ENCODE peak calls at places on chromosomes 7 and 10, in seven cellular contexts. E, B, D, F, O, W and I are unnamed samples.
A peak's percentile ranks its signal among the peaks of the same experiment; 100 is the strongest.

GRCh38 chr7:87420173-87420572 is 55.3 kb downstream of the ABCB4 start:
- DNase-seq in E (no peak), B (peak; percentile 21), D (no peak), F (no peak), O (no peak), W (no peak), I (no peak)

GRCh38 chr10:46106410-46107255 is 60.6 kb upstream of the MSMB start:
- DNase-seq in E (peak; percentile 38), B (peak; percentile 86), D (peak; percentile 12), F (peak; percentile 34), O (peak; percentile 61), W (peak; percentile 44), I (no peak)

GRCh38 chr10:133100706-133101463 is 13.2 kb downstream of the ADGRA1 start:
- DNase-seq in E (no peak), B (peak; percentile 98), D (no peak), F (no peak), O (no peak), W (peak; percentile 30), I (no peak)

GRCh38 chr7:155459867-155460461 is 2.0 kb downstream of the EN2 start:
- DNase-seq in E (no peak), B (peak; percentile 57), D (no peak), F (no peak), O (no peak), W (no peak), I (no peak)

GRCh38 chr10:86293323-86293840 is 73.2 kb downstream of the GRID1 start:
- DNase-seq in E (no peak), B (peak; percentile 57), D (no peak), F (no peak), O (no peak), W (peak; percentile 9), I (no peak)

GRCh38 chr10:12512292-12513002 is 163.1 kb downstream of the CAMK1D start:
- DNase-seq in E (peak; percentile 19), B (no peak), D (no peak), F (no peak), O (no peak), W (no peak), I (no peak)

GRCh38 chr7:101959342-101959741 is 141.9 kb downstream of the CUX1 start:
- DNase-seq in E (no peak), B (no peak), D (no peak), F (no peak), O (no peak), W (no peak), I (no peak)

GRCh38 chr7:128129224-128129864 is 98.1 kb upstream of the LRRC4 start:
- DNase-seq in E (no peak), B (no peak), D (no peak), F (no peak), O (no peak), W (no peak), I (no peak)

GRCh38 chr7:100808354-100808875 is 18.9 kb downstream of the EPHB4 start:
- DNase-seq in E (no peak), B (no peak), D (no peak), F (no peak), O (no peak), W (no peak), I (no peak)

GRCh38 chr7:126178865-126179264 is 1073.9 kb downstream of the GRM8 start:
- DNase-seq in E (no peak), B (no peak), D (no peak), F (no peak), O (no peak), W (no peak), I (no peak)

GRCh38 chr10:71241114-71241898 is 28.9 kb downstream of the UNC5B start:
- DNase-seq in E (peak; percentile 83), B (no peak), D (peak; percentile 50), F (peak; percentile 53), O (no peak), W (peak; percentile 49), I (no peak)

GRCh38 chr10:54769051-54769450 is 32.0 kb downstream of the PCDH15 start:
- DNase-seq in E (no peak), B (no peak), D (no peak), F (no peak), O (no peak), W (no peak), I (no peak)

GRCh38 chr10:120646738-120647427 is 189.9 kb downstream of the PLPP4 start:
- DNase-seq in E (no peak), B (no peak), D (no peak), F (no peak), O (no peak), W (no peak), I (no peak)

GRCh38 chr7:69873512-69873911 is 275.2 kb downstream of the AUTS2 start:
- DNase-seq in E (peak; percentile 60), B (no peak), D (no peak), F (no peak), O (no peak), W (no peak), I (no peak)

GRCh38 chr7:55794527-55794926 is 68.0 kb downstream of the SEPTIN14 start:
- DNase-seq in E (no peak), B (peak; percentile 1), D (no peak), F (no peak), O (no peak), W (no peak), I (no peak)

GRCh38 chr10:90865400-90865799 is 6.4 kb upstream of the RPP30 start:
- DNase-seq in E (peak; percentile 36), B (peak; percentile 19), D (peak; percentile 36), F (peak; percentile 43), O (peak; percentile 27), W (no peak), I (no peak)

GRCh38 chr7:97595439-97595838 is 136.4 kb upstream of the TAC1 start:
- DNase-seq in E (no peak), B (no peak), D (no peak), F (no peak), O (no peak), W (no peak), I (no peak)
- H3K4me1 ChIP-seq in E (no peaks in the 10 kb centered on the region), B (no peaks in the 10 kb centered on the region), D (no peaks in the 10 kb centered on the region), F (no peaks in the 10 kb centered on the region), O (no peaks in the 10 kb centered on the region), W (no peaks in the 10 kb centered on the region), I (no peaks in the 10 kb centered on the region)

DNA sequence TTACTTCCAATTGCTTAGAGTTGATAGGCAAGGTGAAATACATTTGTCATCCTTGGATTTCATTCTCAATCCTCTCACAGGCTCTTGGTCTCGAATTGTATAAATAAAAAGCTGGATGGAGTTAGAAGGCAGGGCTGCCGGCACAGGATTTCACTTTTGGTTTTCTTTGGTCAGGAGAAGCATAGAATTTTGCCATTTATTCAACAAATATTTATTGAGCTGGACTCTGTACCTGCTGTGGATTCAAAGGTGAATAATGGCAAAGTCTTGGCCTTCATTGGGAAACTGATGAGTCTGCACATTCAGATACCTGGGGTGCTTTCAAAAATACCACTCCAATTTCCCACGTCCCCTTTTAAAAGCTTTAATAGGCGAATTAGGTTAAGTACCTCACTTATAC is 49.7 kb downstream of the PDK4 start:
- DNase-seq in E (no peak), B (peak; percentile 10), D (no peak), F (no peak), O (no peak), W (no peak), I (no peak)
- H3K4me1 ChIP-seq in E (peaks cover 7% of the 10 kb centered on the region), B (no peaks in the 10 kb centered on the region), D (no peaks in the 10 kb centered on the region), F (peaks cover 15% of the 10 kb centered on the region), O (peaks cover 29% of the 10 kb centered on the region), W (peaks cover 55% of the 10 kb centered on the region), I (no peaks in the 10 kb centered on the region)

GRCh38 chr10:123144697-123145541 is 3.0 kb upstream of the HMX2 start:
- DNase-seq in E (no peak), B (peak; percentile 67), D (no peak), F (no peak), O (no peak), W (no peak), I (no peak)

GRCh38 chr10:123142701-123143161 is 5.2 kb upstream of the HMX2 start:
- DNase-seq in E (no peak), B (peak; percentile 51), D (no peak), F (no peak), O (no peak), W (no peak), I (no peak)

GRCh38 chr10:123141791-123142700 is 5.9 kb upstream of the HMX2 start:
- DNase-seq in E (no peak), B (peak; percentile 61), D (no peak), F (no peak), O (no peak), W (no peak), I (no peak)

GRCh38 chr10:123143162-123143824 is 4.6 kb upstream of the HMX2 start:
- DNase-seq in E (no peak), B (peak; percentile 66), D (no peak), F (no peak), O (no peak), W (no peak), I (no peak)

GRCh38 chr10:123143825-123144168 is 4.1 kb upstream of the HMX2 start:
- DNase-seq in E (no peak), B (no peak), D (no peak), F (no peak), O (no peak), W (no peak), I (no peak)
- H3K4me1 ChIP-seq in E (no peaks in the 10 kb centered on the region), B (peaks cover 72% of the 10 kb centered on the region), D (no peaks in the 10 kb centered on the region), F (no peaks in the 10 kb centered on the region), O (peaks cover 16% of the 10 kb centered on the region), W (no peaks in the 10 kb centered on the region), I (peaks cover 29% of the 10 kb centered on the region)

GRCh38 chr7:37729160-37729559 is 45.6 kb downstream of the GPR141 start:
- DNase-seq in E (no peak), B (no peak), D (no peak), F (no peak), O (no peak), W (no peak), I (no peak)

GRCh38 chr7:37732880-37733279 is 49.3 kb downstream of the GPR141 start:
- DNase-seq in E (no peak), B (no peak), D (no peak), F (no peak), O (no peak), W (no peak), I (no peak)

GRCh38 chr7:37732253-37732652 is 48.7 kb downstream of the GPR141 start:
- DNase-seq in E (no peak), B (peak; percentile 80), D (no peak), F (peak; percentile 25), O (no peak), W (peak; percentile 45), I (peak; percentile 10)

GRCh38 chr7:37728747-37729146 is 45.2 kb downstream of the GPR141 start:
- DNase-seq in E (no peak), B (no peak), D (no peak), F (no peak), O (no peak), W (no peak), I (no peak)

DNA sequence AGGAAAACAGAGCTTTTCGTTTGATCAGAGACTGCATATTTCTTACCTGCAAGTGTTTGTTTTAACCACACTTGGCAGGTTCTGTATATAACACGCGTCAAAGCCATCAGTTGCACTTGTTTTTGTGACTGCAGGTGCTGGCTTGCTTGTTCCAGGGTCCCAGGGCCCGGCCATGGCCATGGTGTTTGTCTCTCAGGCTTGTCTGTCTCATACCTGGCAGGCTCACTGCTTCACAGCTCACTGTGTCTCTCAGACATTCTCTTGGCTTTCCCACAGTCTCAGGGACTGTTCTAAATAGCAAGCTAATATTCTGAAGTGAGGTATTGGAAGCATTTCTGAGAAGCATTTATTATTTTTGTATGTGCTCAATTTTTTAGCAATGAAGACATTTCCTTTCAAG is 46.9 kb downstream of the GPR141 start:
- DNase-seq in E (no peak), B (no peak), D (no peak), F (peak; percentile 42), O (no peak), W (no peak), I (no peak)
- H3K4me1 ChIP-seq in E (no peaks in the 10 kb centered on the region), B (no peaks in the 10 kb centered on the region), D (no peaks in the 10 kb centered on the region), F (no peaks in the 10 kb centered on the region), O (peaks cover 33% of the 10 kb centered on the region), W (no peaks in the 10 kb centered on the region), I (no peaks in the 10 kb centered on the region)